ENCODE peak calls at places on chromosome 13, in seven cellular contexts. X is PC-3, A is GM23248, N is IMR-90, I is fibroblast of lung, P is trophoblast cell, Z is endodermal cell. H is an unnamed sample. For H3K27me3, the result is how much of the 10 kb centered on the place peaks cover.

GRCh38 chr13:110216403-110217041 is 90.4 kb downstream of the COL4A1 start:
- DNase-seq in X (no peak), A (peak), N (peak), I (peak), P (no peak), Z (no peak), H (peak)

GRCh38 chr13:76833465-76833864 is 52.7 kb downstream of the KCTD12 start:
- DNase-seq in X (no peak), A (no peak), N (no peak), I (no peak), P (no peak), Z (no peak), H (no peak)

GRCh38 chr13:60887711-60888110 is 490.7 kb downstream of the TDRD3 start:
- DNase-seq in X (no peak), A (no peak), N (no peak), I (no peak), P (no peak), Z (no peak), H (no peak)

GRCh38 chr13:21069561-21070004 is 8.2 kb upstream of the LATS2 start:
- DNase-seq in X (peak), A (peak), N (peak), I (peak), P (peak), Z (no peak), H (peak)

GRCh38 chr13:74767031-74767430 is 632.8 kb upstream of the KLF12 start:
- DNase-seq in X (peak), A (peak), N (peak), I (peak), P (peak), Z (no peak), H (peak)

GRCh38 chr13:96027496-96027895 is 25.7 kb downstream of the UGGT2 start:
- DNase-seq in X (no peak), A (no peak), N (no peak), I (no peak), P (no peak), Z (no peak), H (no peak)

GRCh38 chr13:55394470-55394869 is 1746.2 kb upstream of the PRR20A start:
- DNase-seq in X (no peak), A (no peak), N (no peak), I (no peak), P (no peak), Z (no peak), H (no peak)

GRCh38 chr13:102983496-102983895 is 82.7 kb downstream of the SLC10A2 start:
- DNase-seq in X (no peak), A (peak), N (no peak), I (no peak), P (peak), Z (no peak), H (peak)

GRCh38 chr13:82803341-82803740 is 1078.9 kb downstream of the SLITRK1 start:
- DNase-seq in X (no peak), A (peak), N (no peak), I (peak), P (no peak), Z (no peak), H (peak)

GRCh38 chr13:97341135-97341534 is 92.8 kb upstream of the RAP2A start:
- DNase-seq in X (peak), A (no peak), N (no peak), I (peak), P (no peak), Z (no peak), H (no peak)

GRCh38 chr13:45242070-45242469 is 41.2 kb upstream of the KCTD4 start:
- DNase-seq in X (peak), A (peak), N (peak), I (peak), P (no peak), Z (no peak), H (peak)

GRCh38 chr13:103931396-103931795 is 865.2 kb upstream of the SLC10A2 start:
- DNase-seq in X (no peak), A (no peak), N (no peak), I (no peak), P (no peak), Z (no peak), H (no peak)

GRCh38 chr13:113637262-113638160 is 20.5 kb downstream of the ATP4B start:
- DNase-seq in X (no peak), A (no peak), N (no peak), I (no peak), P (no peak), Z (peak), H (no peak)

GRCh38 chr13:73880365-73880764 is 253.8 kb downstream of the KLF12 start:
- DNase-seq in X (no peak), A (no peak), N (peak), I (peak), P (no peak), Z (no peak), H (no peak)

GRCh38 chr13:97456047-97456446 is 22.1 kb downstream of the RAP2A start:
- DNase-seq in X (no peak), A (no peak), N (no peak), I (no peak), P (no peak), Z (no peak), H (no peak)

GRCh38 chr13:44763604-44764311 is 187.6 kb upstream of the TSC22D1 start:
- DNase-seq in X (no peak), A (no peak), N (no peak), I (no peak), P (peak), Z (no peak), H (no peak)

GRCh38 chr13:114194853-114195252 is 15.8 kb downstream of the CFAP97D2 start:
- DNase-seq in X (no peak), A (no peak), N (no peak), I (no peak), P (no peak), Z (peak), H (no peak)

GRCh38 chr13:110495881-110496280 is 65.6 kb downstream of the RAB20 start:
- DNase-seq in X (no peak), A (no peak), N (no peak), I (no peak), P (no peak), Z (no peak), H (no peak)

GRCh38 chr13:110400786-110401533 is 93.9 kb downstream of the COL4A2 start:
- DNase-seq in X (no peak), A (peak), N (peak), I (peak), P (no peak), Z (no peak), H (peak)

DNA sequence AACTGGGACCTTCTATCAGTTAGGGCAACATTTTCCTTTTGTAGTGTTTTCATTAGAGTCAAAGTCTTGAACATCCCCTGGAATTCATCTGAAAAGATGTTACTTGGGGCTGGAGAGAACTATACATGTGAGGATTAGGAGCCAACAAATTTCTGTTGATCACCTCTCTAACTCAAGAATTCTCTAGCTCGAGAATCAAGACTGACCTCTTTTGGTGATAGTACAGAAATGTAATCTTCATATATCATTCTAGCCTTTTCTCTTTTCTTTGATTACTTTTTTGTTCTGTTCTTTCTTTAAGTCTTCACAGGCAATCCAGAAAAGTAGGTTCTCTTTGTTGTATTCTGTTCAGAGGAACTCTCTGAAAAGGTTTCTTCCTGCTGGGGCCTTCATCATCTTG is 26.4 kb downstream of the ELF1 start:
- DNase-seq in X (peak), A (no peak), N (no peak), I (no peak), P (no peak), Z (no peak), H (no peak)
- H3K4me3 ChIP-seq in X (no peak), A (no peak), N (no peak), I (no peak), P (no peak), Z (no peak), H (no peak)

GRCh38 chr13:49914947-49915346 is 21.2 kb downstream of the SPRYD7 start:
- DNase-seq in X (no peak), A (no peak), N (no peak), I (no peak), P (no peak), Z (no peak), H (no peak)
- H3K9ac ChIP-seq in X (no peak), A (no peak), N (no peak), I (no peak), P (no peak), Z (no peak), H (no peak)

GRCh38 chr13:78398743-78399410 is 204.5 kb downstream of the POU4F1 start:
- DNase-seq in X (no peak), A (no peak), N (no peak), I (no peak), P (no peak), Z (no peak), H (no peak)

GRCh38 chr13:78393286-78393685 is 210.1 kb downstream of the POU4F1 start:
- DNase-seq in X (no peak), A (no peak), N (no peak), I (no peak), P (no peak), Z (no peak), H (no peak)
- H3K27me3 ChIP-seq in X (under half), A (under half), N (under half), I (under half), P (under half), Z (under half), H (under half)

DNA sequence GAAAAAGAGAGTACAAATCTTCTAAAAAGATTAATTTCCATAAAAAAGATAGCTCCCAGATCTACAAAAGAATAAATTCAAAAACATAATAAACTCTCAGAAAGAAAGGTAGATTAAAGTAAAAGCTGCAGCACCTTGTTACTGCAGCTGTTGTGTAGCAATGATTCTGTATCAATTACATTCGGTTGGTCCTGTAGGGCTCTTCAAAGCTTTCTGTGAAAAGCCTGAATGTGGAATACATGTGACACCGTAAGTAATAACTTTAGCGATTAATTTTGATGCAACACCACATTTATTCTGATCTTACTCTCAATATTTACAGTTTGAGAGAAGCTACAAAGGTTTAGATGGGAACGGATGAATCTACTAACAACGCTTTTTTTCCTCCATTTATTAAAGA is 279.2 kb downstream of the DACH1 start:
- DNase-seq in X (no peak), A (no peak), N (no peak), I (peak), P (no peak), Z (no peak), H (no peak)
- H3K4me3 ChIP-seq in X (no peak), A (no peak), N (no peak), I (peak), P (no peak), Z (no peak), H (no peak)

GRCh38 chr13:106513608-106514007 is 21.9 kb downstream of the EFNB2 start:
- DNase-seq in X (no peak), A (no peak), N (no peak), I (no peak), P (no peak), Z (no peak), H (no peak)
- H3K9ac ChIP-seq in X (no peak), A (no peak), N (no peak), I (no peak), P (no peak), Z (no peak), H (no peak)

DNA sequence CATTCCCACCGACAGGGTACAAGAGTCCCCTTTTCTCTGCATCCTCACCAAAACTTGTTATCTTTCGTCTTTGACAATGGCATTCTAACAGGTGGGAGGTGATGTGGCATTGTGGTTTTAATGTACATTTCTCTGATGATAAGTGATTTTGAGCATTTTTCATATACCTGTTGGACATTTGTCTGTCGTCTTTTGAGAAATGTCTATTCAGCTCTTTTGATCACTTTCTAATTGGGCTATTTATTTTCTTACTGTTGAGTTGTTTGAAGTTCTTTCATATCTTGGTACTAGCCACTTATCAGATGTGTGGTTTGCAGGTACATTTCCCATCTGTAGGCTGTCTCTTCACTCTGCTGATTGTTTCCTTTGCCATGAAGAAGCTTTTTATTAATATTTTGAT is 219.0 kb upstream of the SOX1 start:
- DNase-seq in X (no peak), A (no peak), N (no peak), I (no peak), P (no peak), Z (no peak), H (no peak)
- H3K27me3 ChIP-seq in X (under half), A (under half), N (under half), I (under half), P (under half), Z (under half), H (under half)

DNA sequence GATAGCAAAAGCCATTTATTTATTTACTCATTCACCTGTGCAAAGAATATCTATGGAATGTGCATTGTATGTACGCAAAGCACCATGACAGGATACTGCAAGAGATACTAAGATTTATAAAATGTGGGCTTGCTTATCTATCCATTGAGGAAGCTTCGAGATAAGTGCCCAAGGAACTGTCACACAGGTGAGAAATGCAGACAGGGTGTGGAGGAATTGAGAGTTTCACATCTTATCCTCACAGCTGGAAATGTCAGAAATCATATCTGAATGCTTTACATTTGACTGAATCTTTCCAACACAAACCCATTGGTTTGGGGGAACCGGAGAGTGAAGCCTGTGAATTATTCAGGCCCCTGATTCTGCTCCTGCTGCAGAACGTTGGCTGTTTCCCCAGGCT is 113.0 kb downstream of the SLC7A1 start:
- DNase-seq in X (no peak), A (no peak), N (no peak), I (no peak), P (peak), Z (peak), H (no peak)
- H3K4me3 ChIP-seq in X (no peak), A (no peak), N (no peak), I (no peak), P (no peak), Z (no peak), H (no peak)

GRCh38 chr13:52348081-52348480 is 57.9 kb downstream of the THSD1 start:
- DNase-seq in X (no peak), A (peak), N (peak), I (peak), P (peak), Z (no peak), H (peak)

GRCh38 chr13:52353116-52353718 is 52.8 kb downstream of the THSD1 start:
- DNase-seq in X (no peak), A (peak), N (peak), I (peak), P (no peak), Z (no peak), H (peak)

GRCh38 chr13:52345048-52345447 is 60.9 kb downstream of the THSD1 start:
- DNase-seq in X (no peak), A (peak), N (peak), I (peak), P (no peak), Z (no peak), H (peak)

GRCh38 chr13:52345631-52346251 is 60.2 kb downstream of the THSD1 start:
- DNase-seq in X (no peak), A (no peak), N (peak), I (no peak), P (no peak), Z (no peak), H (no peak)

GRCh38 chr13:52348983-52349780 is 56.8 kb downstream of the THSD1 start:
- DNase-seq in X (peak), A (peak), N (peak), I (peak), P (peak), Z (no peak), H (peak)
- H3K9ac ChIP-seq in X (no peak), A (peak), N (no peak), I (no peak), P (no peak), Z (no peak), H (no peak)

GRCh38 chr13:99976502-99977115 is 5.0 kb upstream of the ZIC2 start:
- DNase-seq in X (no peak), A (no peak), N (no peak), I (no peak), P (no peak), Z (no peak), H (no peak)
- H3K27me3 ChIP-seq in X (half or more), A (half or more), N (half or more), I (half or more), P (half or more), Z (half or more), H (half or more)

DNA sequence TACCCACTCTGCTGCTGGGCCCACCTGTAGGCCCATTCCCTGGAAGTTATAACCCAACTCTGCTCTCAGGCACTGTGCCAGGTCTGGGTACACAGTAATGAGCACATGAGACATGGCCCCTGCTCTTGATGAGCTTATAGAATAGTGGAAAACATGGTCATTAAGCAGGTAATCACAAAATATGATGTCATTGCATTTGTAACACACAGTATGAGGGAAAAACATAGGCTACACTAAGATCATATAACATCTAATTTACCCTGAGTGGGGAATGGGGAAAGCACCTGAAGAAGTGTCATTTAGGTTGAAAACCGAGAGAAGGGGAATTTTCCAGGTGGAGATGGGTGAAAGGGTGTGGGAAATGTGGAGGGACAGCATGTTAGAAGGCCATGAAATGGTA is 3.9 kb upstream of the CNMD start:
- DNase-seq in X (no peak), A (no peak), N (no peak), I (no peak), P (no peak), Z (no peak), H (no peak)
- H3K4me3 ChIP-seq in X (no peak), A (no peak), N (no peak), I (no peak), P (no peak), Z (no peak), H (no peak)